ENCODE peak calls at places on chromosomes 1 and 21, in five cellular contexts. H is effector CD4-positive, alpha-beta T cell; T is NCI-H1105; U is stimulated activated CD8-positive, alpha-beta memory T cell treated with anti-CD3 and anti-CD28 coated beads, Interleukin-15, amount 100 ng/mL, for 24 hours; A is WTC11. Y is an unnamed sample.
A peak's percentile ranks its signal among the peaks of the same experiment; 100 is the strongest.

GRCh38 chr1:181743878-181744312 is 260.6 kb downstream of the CACNA1E start:
- DNase-seq in U (no peak), H (no peak), T (no peak), A (no peak), Y (peak; percentile 31)

GRCh38 chr1:171740987-171741871 is 636 bp downstream of the VAMP4 start:
- DNase-seq in U (no peak), A (no peak), T (no peak), H (peak; percentile 20), Y (peak; percentile 10)

GRCh38 chr1:243471754-243472725 is 216.2 kb downstream of the SDCCAG8 start:
- DNase-seq in U (no peak), T (no peak), H (no peak), A (no peak), Y (no peak)

GRCh38 chr1:62176597-62177312 is 17.9 kb upstream of the L1TD1 start:
- DNase-seq in H (no peak), A (no peak), U (no peak), T (no peak), Y (no peak)

GRCh38 chr1:64597151-64597550 is 127.2 kb downstream of the CACHD1 start:
- DNase-seq in H (no peak), A (no peak), T (no peak), U (no peak), Y (no peak)

GRCh38 chr1:118388341-118388740 is 203.3 kb upstream of the SPAG17 start:
- DNase-seq in A (no peak), U (no peak), T (no peak), H (no peak), Y (no peak)

GRCh38 chr1:200099040-200099439 is 71.5 kb downstream of the NR5A2 start:
- DNase-seq in H (no peak), U (no peak), T (no peak), A (no peak), Y (no peak)

GRCh38 chr21:33299181-33299752 is 25.5 kb upstream of the IFNAR1 start:
- DNase-seq in T (no peak), U (no peak), A (no peak), H (no peak), Y (peak; percentile 31)

GRCh38 chr21:41548781-41549180 is 40.8 kb upstream of the TMPRSS2 start:
- DNase-seq in A (no peak), T (no peak), H (no peak), U (no peak), Y (no peak)

GRCh38 chr1:63475761-63476160 is 47.3 kb downstream of the ITGB3BP start:
- DNase-seq in U (no peak), A (no peak), T (no peak), H (no peak), Y (no peak)

GRCh38 chr1:46400398-46400797 is 6.3 kb downstream of the FAAH start:
- DNase-seq in U (no peak), T (no peak), A (no peak), H (no peak), Y (peak; percentile 82)

GRCh38 chr1:57329001-57329400 is 94.9 kb downstream of the DAB1 start:
- DNase-seq in T (no peak), H (no peak), U (no peak), A (no peak), Y (no peak)

GRCh38 chr1:201636581-201636980 is 97.7 kb downstream of the NAV1 start:
- DNase-seq in A (no peak), H (no peak), T (no peak), U (no peak), Y (no peak)

GRCh38 chr1:87149166-87150065 is 179.3 kb upstream of the LMO4 start:
- DNase-seq in H (no peak), U (no peak), A (no peak), T (no peak), Y (no peak)

GRCh38 chr1:77282866-77283539 is 1.2 kb downstream of the AK5 start:
- DNase-seq in H (no peak), U (no peak), A (peak; percentile 73), T (peak; percentile 13), Y (no peak)

GRCh38 chr1:168301664-168302320 is 21.1 kb downstream of the TBX19 start:
- DNase-seq in A (no peak), H (no peak), U (no peak), T (no peak), Y (no peak)

GRCh38 chr1:25683731-25684130 is 67.1 kb downstream of the MAN1C1 start:
- DNase-seq in H (no peak), U (no peak), T (no peak), A (no peak), Y (no peak)

GRCh38 chr1:152983743-152984142 is at the start of gene SPRR1A:
- DNase-seq in H (no peak), U (no peak), T (no peak), A (no peak), Y (peak; percentile 37)

GRCh38 chr1:94325379-94326302 is 88.3 kb upstream of the ARHGAP29 start:
- DNase-seq in H (no peak), U (no peak), T (no peak), A (no peak), Y (no peak)

GRCh38 chr1:68600049-68600661 is 103.3 kb upstream of the DEPDC1 start:
- DNase-seq in T (no peak), U (no peak), A (peak; percentile 35), H (no peak), Y (no peak)

GRCh38 chr1:234515821-234516241 is 36.9 kb upstream of the TARBP1 start:
- DNase-seq in U (no peak), H (no peak), A (no peak), T (no peak), Y (no peak)

GRCh38 chr1:163357378-163357777 is 35.6 kb downstream of the NUF2 start:
- DNase-seq in H (no peak), T (no peak), A (no peak), U (no peak), Y (no peak)

GRCh38 chr1:235657747-235658526 is 8.4 kb upstream of the GNG4 start:
- DNase-seq in T (no peak), H (no peak), U (no peak), A (no peak), Y (no peak)

GRCh38 chr21:40516336-40516735 is 330.6 kb downstream of the DSCAM start:
- DNase-seq in T (no peak), H (no peak), U (no peak), A (peak; percentile 18), Y (peak; percentile 1)

GRCh38 chr1:55211456-55211855 is 3.7 kb downstream of the USP24 start:
- DNase-seq in U (no peak), T (no peak), H (no peak), A (no peak), Y (no peak)

GRCh38 chr1:223147409-223147808 is 4.4 kb upstream of the TLR5 start:
- DNase-seq in T (no peak), U (no peak), A (no peak), H (no peak), Y (no peak)

GRCh38 chr21:42524341-42525227 is 10.9 kb downstream of the SLC37A1 start:
- DNase-seq in T (peak; percentile 74), H (no peak), A (peak; percentile 53), U (no peak), Y (peak; percentile 90)

GRCh38 chr1:22133928-22134324 is 9.0 kb downstream of the WNT4 start:
- DNase-seq in U (no peak), A (no peak), T (no peak), H (no peak), Y (no peak)

GRCh38 chr1:154755858-154756730 is 114.0 kb downstream of the KCNN3 start:
- DNase-seq in U (no peak), A (no peak), T (no peak), H (no peak), Y (no peak)

GRCh38 chr1:16204634-16205332 is 7.7 kb downstream of the ARHGEF19 start:
- DNase-seq in U (no peak), T (no peak), A (peak; percentile 74), H (no peak), Y (no peak)

GRCh38 chr1:231020139-231020601 is 19.9 kb downstream of the FAM89A start:
- DNase-seq in H (no peak), T (no peak), U (no peak), A (no peak), Y (peak; percentile 25)

GRCh38 chr1:9231648-9232332 is 2.8 kb upstream of the H6PD start:
- DNase-seq in U (no peak), T (no peak), A (no peak), H (no peak), Y (no peak)

GRCh38 chr1:26158271-26159112 is at the start of gene FAM110D:
- DNase-seq in T (no peak), H (no peak), A (no peak), U (no peak), Y (no peak)

GRCh38 chr1:201999625-202000238 is 10.7 kb upstream of the ELF3 start:
- DNase-seq in H (no peak), T (peak; percentile 32), A (peak; percentile 42), U (no peak), Y (peak; percentile 77)

GRCh38 chr1:98389809-98390208 is 271.7 kb upstream of the SNX7 start:
- DNase-seq in H (no peak), T (no peak), U (no peak), A (no peak), Y (no peak)

GRCh38 chr1:204419064-204419403 is 7.4 kb upstream of the PPP1R15B start:
- DNase-seq in A (no peak), H (no peak), T (no peak), U (no peak), Y (no peak)

GRCh38 chr21:35525443-35525842 is 476.3 kb upstream of the RUNX1 start:
- DNase-seq in U (no peak), H (no peak), A (no peak), T (no peak), Y (no peak)

GRCh38 chr1:66412689-66413088 is 121.3 kb upstream of the SGIP1 start:
- DNase-seq in T (no peak), A (no peak), U (no peak), H (no peak), Y (no peak)

Y was measured in DMS153.